ENCODE peak calls at places on chromosomes 6 and 20, in five cellular contexts. R is tibial artery, N is EL, M is ELF-1, K is NCI-H1436. Y is an unnamed sample.

GRCh38 chr6:26401987-26402658 is at the start of gene BTN3A1:
- DNase-seq in R (peak), N (peak), M (peak), K (peak), Y (peak)

GRCh38 chr6:142207265-142207877 is 60.3 kb downstream of the VTA1 start:
- DNase-seq in R (peak), N (peak), M (peak), K (peak), Y (no peak)

GRCh38 chr20:60249436-60249835 is 291.2 kb downstream of the CDH26 start:
- DNase-seq in R (no peak), N (peak), M (no peak), K (no peak), Y (no peak)

GRCh38 chr6:151682922-151683321 is 124.6 kb upstream of the ESR1 start:
- DNase-seq in R (no peak), N (no peak), M (no peak), K (no peak), Y (no peak)

GRCh38 chr6:150925655-150925928 is 60.1 kb downstream of the MTHFD1L start:
- DNase-seq in R (no peak), N (peak), M (no peak), K (no peak), Y (no peak)

GRCh38 chr20:13458860-13459451 is 179.8 kb downstream of the TASP1 start:
- DNase-seq in R (no peak), N (peak), M (peak), K (peak), Y (no peak)

GRCh38 chr20:24720957-24721356 is 228.1 kb upstream of the CST7 start:
- DNase-seq in R (no peak), N (no peak), M (no peak), K (no peak), Y (no peak)

GRCh38 chr6:108030223-108030622 is 44.3 kb downstream of the OSTM1 start:
- DNase-seq in R (no peak), N (no peak), M (no peak), K (peak), Y (no peak)

GRCh38 chr6:108580645-108581044 is 19.9 kb downstream of the FOXO3 start:
- DNase-seq in R (no peak), N (peak), M (no peak), K (no peak), Y (no peak)

GRCh38 chr20:34706912-34707784 is 3.0 kb downstream of the TP53INP2 start:
- DNase-seq in R (no peak), N (no peak), M (no peak), K (no peak), Y (no peak)

GRCh38 chr6:3162565-3163247 is 5.4 kb upstream of the TUBB2A start:
- DNase-seq in R (peak), N (peak), M (peak), K (peak), Y (peak)

GRCh38 chr6:53171605-53172467 is 23.2 kb upstream of the GCM1 start:
- DNase-seq in R (peak), N (peak), M (peak), K (peak), Y (peak)

Y was measured in ovary.